ENCODE peak calls at places on chromosomes 16 and 17, in five cellular contexts. E is Peyer's patch, B is stomach, I is ascending aorta, L is heart right ventricle. A is an unnamed sample.

GRCh38 chr16:50368410-50369132 is at the start of gene BRD7:
- DNase-seq in E (peak; percentile 86), B (peak; percentile 66), I (peak; percentile 75), L (peak; percentile 41), A (no peak)

GRCh38 chr17:69810326-69811035 is 264.5 kb upstream of the KCNJ16 start:
- DNase-seq in E (no peak), B (no peak), I (no peak), L (no peak), A (no peak)

GRCh38 chr17:18259621-18260331 is 686 bp upstream of the MIEF2 start:
- DNase-seq in E (no peak), B (no peak), I (no peak), L (no peak), A (no peak)

GRCh38 chr16:71961066-71962039 is 38.8 kb downstream of the PKD1L3 start:
- DNase-seq in E (peak; percentile 87), B (peak; percentile 88), I (peak; percentile 91), L (peak; percentile 88), A (peak; percentile 73)

GRCh38 chr16:68417711-68418301 is 30.5 kb downstream of the SMPD3 start:
- DNase-seq in E (peak; percentile 77), B (peak; percentile 91), I (no peak), L (peak; percentile 22), A (no peak)

GRCh38 chr17:29870836-29871430 is 59.1 kb downstream of the SSH2 start:
- DNase-seq in E (no peak), B (no peak), I (no peak), L (no peak), A (no peak)

GRCh38 chr16:50740747-50741146 is 1.1 kb upstream of the CYLD start:
- DNase-seq in E (no peak), B (no peak), I (no peak), L (no peak), A (no peak)

GRCh38 chr16:1356061-1356900 is 4.5 kb downstream of the GNPTG start:
- DNase-seq in E (no peak), B (no peak), I (no peak), L (no peak), A (no peak)

GRCh38 chr16:59859606-59860402 is 1125.7 kb upstream of the GOT2 start:
- DNase-seq in E (no peak), B (no peak), I (no peak), L (no peak), A (no peak)

GRCh38 chr16:49961087-49961486 is 63.9 kb upstream of the CNEP1R1 start:
- DNase-seq in E (no peak), B (no peak), I (no peak), L (no peak), A (no peak)

GRCh38 chr17:45977976-45978626 is 20.9 kb upstream of the STH start:
- DNase-seq in E (no peak), B (no peak), I (no peak), L (no peak), A (no peak)

GRCh38 chr17:4533522-4534502 is 21.4 kb downstream of the MYBBP1A start:
- DNase-seq in E (peak; percentile 69), B (peak; percentile 76), I (no peak), L (no peak), A (no peak)

DNA sequence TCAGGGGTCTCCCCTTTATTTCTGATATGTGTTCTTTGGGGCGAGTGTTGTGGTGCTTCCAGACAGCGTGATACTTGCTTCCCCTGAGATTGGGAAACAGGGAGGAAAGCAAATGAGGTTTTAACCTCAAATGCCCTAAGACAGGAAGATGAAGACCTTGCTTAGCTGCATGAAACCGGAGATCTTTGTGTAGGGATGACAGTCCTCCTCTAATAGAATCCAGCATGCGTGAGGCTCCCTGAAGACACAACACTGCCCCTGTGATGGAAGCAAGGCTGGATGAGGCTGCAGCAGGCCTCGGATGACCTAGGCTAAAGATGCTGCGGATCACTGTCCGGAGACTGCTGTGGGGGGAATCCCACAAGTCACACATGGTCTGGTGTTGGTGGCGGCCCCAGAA is 491.0 kb downstream of the CDH13 start:
- DNase-seq in E (no peak), B (no peak), I (no peak), L (no peak), A (no peak)
- H3K9me3 ChIP-seq in E (no peaks in the 10 kb centered on the region), B (no peaks in the 10 kb centered on the region), I (no peaks in the 10 kb centered on the region), L (no peaks in the 10 kb centered on the region), A (no peaks in the 10 kb centered on the region)

DNA sequence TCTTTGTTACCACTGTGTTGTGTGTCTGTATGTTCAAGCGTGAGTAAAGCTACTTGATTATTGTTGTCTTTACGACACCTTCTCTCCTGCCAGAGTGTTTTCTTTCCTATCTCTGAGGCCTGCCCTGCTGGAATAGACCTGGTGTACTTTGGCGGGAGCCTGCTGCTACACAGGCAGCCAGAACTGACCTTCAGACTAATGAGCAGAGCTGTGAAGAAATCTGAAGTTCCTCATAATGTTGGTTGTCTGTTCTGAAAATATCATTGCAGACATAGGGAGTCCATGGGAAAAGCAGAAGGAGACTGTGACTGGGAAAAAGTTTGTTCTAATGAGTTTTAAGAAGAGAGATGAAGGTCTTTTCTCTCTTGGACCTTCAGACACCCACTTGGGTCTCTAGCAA is 9.8 kb downstream of the RHOT1 start:
- DNase-seq in E (peak; percentile 58), B (peak; percentile 49), I (no peak), L (no peak), A (no peak)
- H3K27ac ChIP-seq in E (peak overlapping the region; percentile 72), B (peak overlapping the region; percentile 42), I (peak overlapping the region; percentile 46), L (no peak overlapping the region), A (no peak overlapping the region)

GRCh38 chr16:31536804-31537361 is 9.2 kb downstream of the AHSP start:
- DNase-seq in E (no peak), B (no peak), I (no peak), L (no peak), A (no peak)
- H3K27me3 ChIP-seq in E (peaks cover 6% of the 10 kb centered on the region), B (no peaks in the 10 kb centered on the region), I (peaks cover 4% of the 10 kb centered on the region), L (peaks cover 53% of the 10 kb centered on the region), A (no peaks in the 10 kb centered on the region)

GRCh38 chr17:16080366-16080765 is 80.7 kb downstream of the TTC19 start:
- DNase-seq in E (no peak), B (no peak), I (no peak), L (no peak), A (no peak)
- H3K9me3 ChIP-seq in E (no peaks in the 10 kb centered on the region), B (no peaks in the 10 kb centered on the region), I (no peaks in the 10 kb centered on the region), L (no peaks in the 10 kb centered on the region), A (no peaks in the 10 kb centered on the region)

GRCh38 chr17:30922235-30922993 is 669 bp downstream of the ADAP2 start:
- DNase-seq in E (peak; percentile 53), B (no peak), I (no peak), L (peak; percentile 8), A (no peak)
- H3K27ac ChIP-seq in E (peak overlapping the region; percentile 67), B (peak overlapping the region; percentile 73), I (no peak overlapping the region), L (peak overlapping the region; percentile 75), A (no peak overlapping the region)

DNA sequence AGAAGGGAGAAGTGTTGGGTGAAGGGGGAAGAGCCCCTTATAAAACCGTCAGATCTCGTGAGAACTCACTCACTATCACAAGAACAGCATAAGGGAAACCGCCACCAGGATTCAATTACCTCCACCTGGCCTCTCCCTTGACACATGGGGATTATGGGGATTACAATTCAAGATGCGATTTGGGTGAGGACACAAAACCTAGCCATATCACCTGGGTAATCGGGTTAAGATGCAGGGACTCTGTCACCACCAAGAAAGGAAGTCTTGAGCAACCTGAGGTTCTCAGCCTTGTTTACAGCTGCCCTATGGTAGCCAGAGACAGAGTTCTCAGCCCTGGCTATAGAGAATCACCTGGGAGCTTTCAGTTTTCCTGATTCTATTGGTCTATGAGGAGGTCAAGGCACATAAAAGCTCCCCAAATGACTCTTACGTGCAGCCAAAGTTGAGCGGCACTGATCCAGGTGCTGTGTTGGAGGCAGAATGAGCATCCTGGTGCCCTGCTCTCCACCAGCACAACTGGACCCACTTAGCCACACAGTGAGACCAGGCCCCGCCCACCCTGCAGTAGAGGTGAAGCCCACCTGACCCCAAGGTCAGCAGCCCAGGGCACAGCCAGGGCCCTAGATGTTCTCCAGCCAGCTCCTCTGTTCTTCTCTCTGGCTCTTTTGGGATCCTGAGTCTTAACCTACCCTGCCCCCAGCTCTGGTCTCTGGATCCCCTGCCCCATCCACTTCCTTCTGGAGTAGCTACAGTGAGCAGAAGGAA is 138.5 kb upstream of the CDH5 start:
- DNase-seq in E (no peak), B (no peak), I (no peak), L (no peak), A (no peak)
- H3K27me3 ChIP-seq in E (no peaks in the 10 kb centered on the region), B (no peaks in the 10 kb centered on the region), I (no peaks in the 10 kb centered on the region), L (no peaks in the 10 kb centered on the region), A (no peaks in the 10 kb centered on the region)

GRCh38 chr17:27106982-27107360 is 186.9 kb upstream of the WSB1 start:
- DNase-seq in E (no peak), B (no peak), I (no peak), L (no peak), A (no peak)

GRCh38 chr17:27109346-27109745 is 184.6 kb upstream of the WSB1 start:
- DNase-seq in E (no peak), B (no peak), I (no peak), L (no peak), A (no peak)

GRCh38 chr17:27105636-27106035 is 188.3 kb upstream of the WSB1 start:
- DNase-seq in E (no peak), B (no peak), I (no peak), L (no peak), A (no peak)

GRCh38 chr17:27106347-27106981 is 187.4 kb upstream of the WSB1 start:
- DNase-seq in E (no peak), B (no peak), I (no peak), L (no peak), A (no peak)
- H3K9me3 ChIP-seq in E (no peaks in the 10 kb centered on the region), B (no peaks in the 10 kb centered on the region), I (no peaks in the 10 kb centered on the region), L (no peaks in the 10 kb centered on the region), A (no peaks in the 10 kb centered on the region)

DNA sequence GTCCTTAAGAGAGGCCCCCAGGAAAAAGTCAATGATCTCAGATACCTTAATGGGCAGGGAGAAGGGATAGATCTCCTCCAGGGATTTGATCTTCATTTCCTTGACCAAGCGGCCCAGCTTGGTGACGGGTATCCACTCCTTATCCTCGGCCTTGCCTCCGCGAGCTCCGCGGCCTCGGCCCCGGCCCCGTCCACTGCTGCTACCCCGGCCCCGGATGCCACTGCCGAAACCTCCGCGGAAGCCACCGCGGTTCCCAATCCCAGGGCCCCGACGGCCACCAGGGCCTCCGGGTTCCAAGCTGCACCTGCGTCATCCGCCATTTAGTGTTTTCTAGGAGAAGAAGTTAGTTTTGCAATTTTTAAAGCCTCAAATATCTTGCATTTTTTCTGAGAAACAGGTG is 65.2 kb upstream of the KIF2B start:
- DNase-seq in E (no peak), B (no peak), I (no peak), L (no peak), A (no peak)
- H3K27ac ChIP-seq in E (no peak overlapping the region), B (no peak overlapping the region), I (no peak overlapping the region), L (no peak overlapping the region), A (no peak overlapping the region)

GRCh38 chr17:35342207-35342744 is 31.1 kb downstream of the SLFN11 start:
- DNase-seq in E (no peak), B (no peak), I (no peak), L (no peak), A (no peak)
- H3K27me3 ChIP-seq in E (no peaks in the 10 kb centered on the region), B (peaks cover 5% of the 10 kb centered on the region), I (no peaks in the 10 kb centered on the region), L (peaks cover 9% of the 10 kb centered on the region), A (peaks cover 25% of the 10 kb centered on the region)

A was measured in iPS DF 6.9.